ENCODE peak calls at places on chromosomes 6 and 20, in nine cellular contexts. X is A549, P is COR-L47, O is Peyer's patch, U is GDM1, J is foreskin keratinocyte, F is astrocyte, N is bronchial epithelial cell, R is LHCN-M2. Y is an unnamed sample.

GRCh38 chr6:159061146-159061545 is 16.4 kb upstream of the TAGAP start:
- DNase-seq in X (no peak), P (no peak), O (no peak), U (no peak), J (no peak), F (no peak), N (no peak), R (no peak), Y (no peak)

GRCh38 chr6:154478691-154479090 is 31.8 kb downstream of the CNKSR3 start:
- DNase-seq in X (no peak), P (no peak), O (no peak), U (no peak), J (no peak), F (peak), N (no peak), R (no peak), Y (no peak)

GRCh38 chr6:87658516-87658915 is 43.5 kb downstream of the AKIRIN2 start:
- DNase-seq in X (no peak), P (no peak), O (no peak), U (no peak), J (no peak), F (peak), N (no peak), R (no peak), Y (no peak)

GRCh38 chr20:32993484-32994050 is 10.7 kb downstream of the SUN5 start:
- DNase-seq in X (no peak), P (no peak), O (no peak), U (no peak), J (no peak), F (no peak), N (no peak), R (no peak), Y (no peak)

GRCh38 chr6:142746524-142746923 is 198.5 kb downstream of the HIVEP2 start:
- DNase-seq in X (peak), P (no peak), O (peak), U (no peak), J (no peak), F (no peak), N (no peak), R (no peak), Y (no peak)

GRCh38 chr6:101716810-101717209 is 323.3 kb downstream of the GRIK2 start:
- DNase-seq in X (no peak), P (peak), O (no peak), U (no peak), J (no peak), F (no peak), N (no peak), R (no peak), Y (no peak)

GRCh38 chr6:84222426-84222825 is 5.0 kb downstream of the CEP162 start:
- DNase-seq in X (no peak), P (no peak), O (no peak), U (no peak), J (no peak), F (no peak), N (no peak), R (no peak), Y (no peak)

GRCh38 chr6:3766219-3766618 is 14.7 kb upstream of the PXDC1 start:
- DNase-seq in X (no peak), P (no peak), O (peak), U (no peak), J (no peak), F (no peak), N (peak), R (peak), Y (no peak)

GRCh38 chr20:33602826-33603590 is 59.1 kb upstream of the C20orf144 start:
- DNase-seq in X (no peak), P (no peak), O (no peak), U (no peak), J (peak), F (peak), N (peak), R (peak), Y (no peak)

GRCh38 chr20:5061209-5061608 is 58.5 kb downstream of the PCNA start:
- DNase-seq in X (peak), P (no peak), O (peak), U (no peak), J (peak), F (peak), N (peak), R (no peak), Y (no peak)

GRCh38 chr6:19327246-19327645 is 509.9 kb upstream of the ID4 start:
- DNase-seq in X (no peak), P (no peak), O (no peak), U (no peak), J (no peak), F (peak), N (peak), R (no peak), Y (no peak)

GRCh38 chr6:148464319-148465010 is 121.8 kb downstream of the SASH1 start:
- DNase-seq in X (peak), P (peak), O (peak), U (no peak), J (no peak), F (peak), N (peak), R (peak), Y (no peak)

GRCh38 chr20:49868538-49868937 is 46.8 kb downstream of the SPATA2 start:
- DNase-seq in X (no peak), P (no peak), O (no peak), U (no peak), J (no peak), F (no peak), N (no peak), R (no peak), Y (no peak)

GRCh38 chr20:33645421-33645820 is 16.7 kb upstream of the C20orf144 start:
- DNase-seq in X (no peak), P (no peak), O (no peak), U (no peak), J (no peak), F (no peak), N (no peak), R (no peak), Y (no peak)

GRCh38 chr6:34092631-34093030 is 53.3 kb downstream of the GRM4 start:
- DNase-seq in X (no peak), P (no peak), O (no peak), U (no peak), J (no peak), F (no peak), N (no peak), R (no peak), Y (no peak)

GRCh38 chr6:100633096-100633766 is 168.5 kb upstream of the SIM1 start:
- DNase-seq in X (peak), P (no peak), O (no peak), U (no peak), J (peak), F (peak), N (peak), R (peak), Y (no peak)

GRCh38 chr6:14658909-14659561 is 541.5 kb downstream of the CD83 start:
- DNase-seq in X (no peak), P (no peak), O (peak), U (peak), J (peak), F (no peak), N (peak), R (peak), Y (peak)

GRCh38 chr6:108942556-108943492 is 94.6 kb downstream of the ARMC2 start:
- DNase-seq in X (no peak), P (no peak), O (peak), U (no peak), J (no peak), F (no peak), N (no peak), R (no peak), Y (no peak)

GRCh38 chr6:16314311-16314710 is 75.9 kb downstream of the GMPR start:
- DNase-seq in X (no peak), P (no peak), O (no peak), U (no peak), J (no peak), F (no peak), N (no peak), R (no peak), Y (no peak)

GRCh38 chr6:155219858-155220301 is 43.9 kb upstream of the CLDN20 start:
- DNase-seq in X (no peak), P (no peak), O (no peak), U (no peak), J (no peak), F (no peak), N (no peak), R (no peak), Y (no peak)

GRCh38 chr6:26595669-26596269 is 984 bp upstream of the ABT1 start:
- DNase-seq in X (peak), P (peak), O (peak), U (peak), J (peak), F (peak), N (peak), R (peak), Y (peak)

GRCh38 chr6:74070091-74070490 is 374.1 kb downstream of the CD109 start:
- DNase-seq in X (no peak), P (no peak), O (no peak), U (no peak), J (no peak), F (peak), N (no peak), R (peak), Y (no peak)

GRCh38 chr6:13465734-13466133 is 21.7 kb downstream of the GFOD1 start:
- DNase-seq in X (no peak), P (no peak), O (no peak), U (no peak), J (no peak), F (no peak), N (peak), R (no peak), Y (no peak)

GRCh38 chr6:46044876-46045617 is 29.4 kb upstream of the CLIC5 start:
- DNase-seq in X (peak), P (no peak), O (peak), U (no peak), J (peak), F (peak), N (peak), R (peak), Y (no peak)

GRCh38 chr6:134041093-134041492 is 11.3 kb downstream of the SLC2A12 start:
- DNase-seq in X (peak), P (no peak), O (no peak), U (no peak), J (no peak), F (peak), N (peak), R (peak), Y (no peak)

GRCh38 chr20:31606928-31607639 is 2.0 kb downstream of the ID1 start:
- DNase-seq in X (peak), P (peak), O (peak), U (peak), J (no peak), F (peak), N (peak), R (peak), Y (no peak)

GRCh38 chr20:32201977-32202363 is 5.6 kb downstream of the PLAGL2 start:
- DNase-seq in X (no peak), P (no peak), O (no peak), U (no peak), J (no peak), F (no peak), N (peak), R (peak), Y (no peak)

GRCh38 chr20:4810446-4811019 is 88.8 kb downstream of the PRND start:
- DNase-seq in X (no peak), P (no peak), O (no peak), U (no peak), J (no peak), F (no peak), N (no peak), R (no peak), Y (no peak)

Y was measured in CD14-positive monocyte.